ENCODE peak calls at places on chromosome 12, in five cellular contexts. R is uterus, V is AG04450, J is IMR-90, D is heart left ventricle. W is an unnamed sample. For H3K9me3, the result is how much of the 10 kb centered on the place peaks cover.

GRCh38 chr12:109134186-109134917 is 18.0 kb downstream of the ACACB start:
- DNase-seq in D (no peak), J (no peak), V (no peak), R (peak), W (no peak)

GRCh38 chr12:104565606-104566243 is 109.0 kb downstream of the CHST11 start:
- DNase-seq in D (no peak), J (peak), V (no peak), R (no peak), W (no peak)

GRCh38 chr12:13339538-13339937 is 143.0 kb downstream of the EMP1 start:
- DNase-seq in R (no peak), D (no peak), V (no peak), J (no peak), W (no peak)

GRCh38 chr12:26252946-26253345 is 57.6 kb downstream of the SSPN start:
- DNase-seq in D (no peak), R (no peak), J (no peak), V (no peak), W (no peak)

GRCh38 chr12:27624586-27624985 is 71.7 kb upstream of the REP15 start:
- DNase-seq in R (no peak), D (no peak), J (no peak), V (no peak), W (no peak)

GRCh38 chr12:3224530-3224903 is 147.3 kb downstream of the TSPAN9 start:
- DNase-seq in D (no peak), J (no peak), V (no peak), R (no peak), W (no peak)

GRCh38 chr12:79326663-79327062 is 364.1 kb downstream of the PAWR start:
- DNase-seq in J (no peak), V (no peak), D (no peak), R (no peak), W (no peak)

GRCh38 chr12:77433799-77434198 is 368.4 kb upstream of the E2F7 start:
- DNase-seq in J (peak), D (no peak), R (no peak), V (no peak), W (no peak)

GRCh38 chr12:52366738-52367485 is at the start of gene KRT85:
- DNase-seq in V (no peak), J (no peak), R (no peak), D (no peak), W (no peak)

GRCh38 chr12:67014642-67015041 is 254.5 kb upstream of the CAND1 start:
- DNase-seq in R (no peak), D (no peak), V (no peak), J (no peak), W (no peak)

GRCh38 chr12:81450920-81451739 is 308.0 kb downstream of the PPFIA2 start:
- DNase-seq in R (no peak), D (peak), J (peak), V (peak), W (peak)

GRCh38 chr12:13044002-13044858 is at the start of gene FAM234B:
- DNase-seq in R (peak), D (peak), V (no peak), J (peak), W (peak)

GRCh38 chr12:120067084-120067869 is 49.3 kb downstream of the RAB35 start:
- DNase-seq in V (no peak), J (no peak), R (no peak), D (no peak), W (no peak)

GRCh38 chr12:66352197-66352596 is 49.9 kb downstream of the HELB start:
- DNase-seq in D (no peak), V (no peak), J (peak), R (no peak), W (no peak)

GRCh38 chr12:80411787-80412186 is 32.2 kb upstream of the PTPRQ start:
- DNase-seq in R (no peak), V (no peak), J (no peak), D (no peak), W (no peak)

GRCh38 chr12:64478661-64479060 is 26.7 kb downstream of the TBK1 start:
- DNase-seq in J (no peak), R (no peak), D (no peak), V (no peak), W (no peak)

GRCh38 chr12:92562063-92562734 is 140.6 kb upstream of the PLEKHG7 start:
- DNase-seq in R (no peak), V (no peak), D (no peak), J (no peak), W (no peak)

GRCh38 chr12:100864366-100864765 is 69.8 kb downstream of the ANO4 start:
- DNase-seq in J (no peak), R (no peak), D (no peak), V (no peak), W (no peak)

GRCh38 chr12:71029302-71029701 is 108.8 kb upstream of the PTPRR start:
- DNase-seq in J (no peak), V (no peak), D (no peak), R (no peak), W (no peak)

GRCh38 chr12:81573228-81573627 is 185.9 kb downstream of the PPFIA2 start:
- DNase-seq in V (no peak), D (no peak), J (peak), R (no peak), W (no peak)

GRCh38 chr12:67068773-67069450 is 200.2 kb upstream of the CAND1 start:
- DNase-seq in J (peak), V (peak), D (no peak), R (peak), W (peak)

GRCh38 chr12:64222011-64222765 is at the start of gene KICS2:
- DNase-seq in V (peak), J (peak), R (peak), D (peak), W (peak)

GRCh38 chr12:124286414-124286813 is 8.5 kb upstream of the RFLNA start:
- DNase-seq in V (no peak), R (no peak), D (no peak), J (no peak), W (peak)

GRCh38 chr12:118537481-118537917 is 161.1 kb downstream of the SUDS3 start:
- DNase-seq in D (peak), V (no peak), J (no peak), R (no peak), W (no peak)

GRCh38 chr12:72330784-72331183 is 58.6 kb downstream of the TRHDE start:
- DNase-seq in D (no peak), J (no peak), V (no peak), R (no peak), W (no peak)

GRCh38 chr12:55694188-55694515 is 13.6 kb downstream of the ITGA7 start:
- DNase-seq in R (peak), J (no peak), D (no peak), V (no peak), W (peak)

GRCh38 chr12:124304314-124304790 is 9.5 kb downstream of the RFLNA start:
- DNase-seq in J (no peak), V (no peak), D (no peak), R (no peak), W (no peak)

GRCh38 chr12:1595026-1595561 is 713 bp upstream of the FBXL14 start:
- DNase-seq in R (no peak), D (no peak), V (no peak), J (no peak), W (peak)

GRCh38 chr12:69007858-69008314 is 74.9 kb upstream of the CPM start:
- DNase-seq in J (no peak), D (no peak), R (no peak), V (no peak), W (peak)

GRCh38 chr12:116257213-116257612 is 20.3 kb downstream of the MED13L start:
- DNase-seq in V (no peak), R (no peak), D (no peak), J (no peak), W (peak)

GRCh38 chr12:12720052-12720451 is 2.9 kb downstream of the CDKN1B start:
- DNase-seq in J (no peak), R (no peak), D (no peak), V (no peak), W (no peak)

GRCh38 chr12:92661269-92661668 is 41.5 kb upstream of the PLEKHG7 start:
- DNase-seq in D (no peak), V (no peak), J (no peak), R (no peak), W (no peak)

GRCh38 chr12:10718279-10718821 is 4.8 kb downstream of the YBX3 start:
- DNase-seq in D (no peak), V (peak), J (peak), R (no peak), W (no peak)

GRCh38 chr12:2129076-2129475 is 76.3 kb downstream of the CACNA1C start:
- DNase-seq in J (peak), R (no peak), V (peak), D (no peak), W (no peak)

GRCh38 chr12:23083267-23083666 is 458.3 kb downstream of the ETNK1 start:
- DNase-seq in R (no peak), D (no peak), J (peak), V (peak), W (no peak)

GRCh38 chr12:108838194-108839010 is 19.0 kb downstream of the SSH1 start:
- DNase-seq in R (peak), D (peak), V (peak), J (peak), W (peak)

GRCh38 chr12:96314723-96315122 is 85.5 kb downstream of the CDK17 start:
- DNase-seq in J (peak), D (no peak), V (no peak), R (no peak), W (no peak)

GRCh38 chr12:93870020-93870795 is 193.0 kb downstream of the CRADD start:
- DNase-seq in D (no peak), V (no peak), J (no peak), R (no peak), W (no peak)
- H3K9me3 ChIP-seq in D (under half), V (under half), J (under half), R (under half), W (under half)

DNA sequence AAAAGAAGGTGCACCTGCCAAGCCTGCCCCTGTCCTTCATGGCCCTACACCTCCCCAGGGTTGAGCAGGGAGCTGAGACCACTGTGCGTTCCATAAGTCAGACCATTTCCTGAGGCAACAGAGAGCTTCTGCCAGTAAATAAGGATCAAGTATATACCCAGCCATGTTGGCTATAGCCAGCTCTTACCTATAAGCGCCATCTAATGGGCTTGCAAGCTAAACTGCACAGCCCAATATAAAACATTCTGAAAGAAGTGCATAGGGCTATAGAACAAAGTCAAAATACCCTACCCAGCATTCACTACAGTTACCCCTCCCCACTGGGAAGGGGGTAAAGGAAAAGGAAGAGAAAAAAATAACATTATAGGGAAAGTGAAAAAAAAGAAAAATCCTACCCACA is 59.3 kb upstream of the SCAF11 start:
- DNase-seq in R (no peak), V (no peak), D (no peak), J (no peak), W (no peak)
- H3K9me3 ChIP-seq in R (under half), V (under half), D (under half), J (under half), W (under half)

GRCh38 chr12:5678186-5678585 is 246.3 kb downstream of the NTF3 start:
- DNase-seq in V (no peak), R (no peak), D (no peak), J (no peak), W (no peak)
- H3K9me3 ChIP-seq in V (under half), R (under half), D (under half), J (under half), W (under half)

GRCh38 chr12:20317554-20317953 is 50.8 kb upstream of the PDE3A start:
- DNase-seq in V (no peak), D (no peak), R (no peak), J (no peak), W (no peak)
- H3K9me3 ChIP-seq in V (under half), D (under half), R (under half), J (under half), W (under half)

DNA sequence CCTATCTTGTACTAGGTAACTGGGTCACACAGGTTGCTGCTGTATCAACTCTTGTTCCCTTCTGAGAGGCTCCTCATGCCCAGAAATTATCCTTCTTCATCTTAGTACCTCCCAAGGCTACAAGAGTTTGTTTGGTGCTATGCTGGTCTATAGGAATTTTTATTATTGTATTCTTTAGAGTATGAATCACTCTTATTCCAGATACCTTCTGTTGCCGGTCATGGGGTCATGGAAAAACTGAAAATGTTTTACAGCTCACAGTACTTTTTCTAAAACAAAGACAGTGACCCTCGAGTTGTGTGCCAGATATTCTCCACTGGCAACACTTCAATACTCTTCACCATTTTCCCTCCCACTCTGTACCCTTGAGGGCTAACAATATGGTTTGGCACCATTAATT is 1598.0 kb upstream of the TMEM132C start:
- DNase-seq in R (no peak), D (no peak), J (no peak), V (no peak), W (no peak)
- H3K9me3 ChIP-seq in R (under half), D (under half), J (under half), V (under half), W (under half)

GRCh38 chr12:34253674-34254073 is 231.4 kb downstream of the ALG10 start:
- DNase-seq in V (no peak), R (no peak), D (no peak), J (no peak), W (no peak)
- H3K9me3 ChIP-seq in V (under half), R (under half), D (under half), J (under half), W (under half)

GRCh38 chr12:121787063-121787774 is 6.3 kb downstream of the RHOF start:
- DNase-seq in V (no peak), R (no peak), D (no peak), J (no peak), W (peak)
- H3K9me3 ChIP-seq in V (under half), R (under half), D (under half), J (under half), W (under half)

GRCh38 chr12:34347367-34347766 is 325.1 kb downstream of the ALG10 start:
- DNase-seq in R (no peak), J (no peak), V (no peak), D (no peak), W (no peak)

GRCh38 chr12:34349673-34349961 is 327.3 kb downstream of the ALG10 start:
- DNase-seq in D (no peak), R (no peak), J (no peak), V (no peak), W (no peak)

GRCh38 chr12:34348064-34348463 is 325.8 kb downstream of the ALG10 start:
- DNase-seq in V (no peak), D (no peak), R (no peak), J (no peak), W (no peak)

GRCh38 chr12:34350092-34351041 is 328.1 kb downstream of the ALG10 start:
- DNase-seq in J (no peak), V (no peak), R (no peak), D (no peak), W (no peak)

GRCh38 chr12:34348836-34349672 is 326.8 kb downstream of the ALG10 start:
- DNase-seq in R (no peak), J (no peak), V (no peak), D (no peak), W (no peak)
- H3K9me3 ChIP-seq in R (under half), J (under half), V (half or more), D (under half), W (half or more)